ENCODE peak calls at places on chromosomes 3 and 15, in five cellular contexts. Y is colonic mucosa, Q is spleen, H is IMR-90, K is A549. E is an unnamed sample. For H3K4me1, the result is how much of the 10 kb centered on the place peaks cover.

GRCh38 chr3:174168538-174169254 is 690.4 kb upstream of the NAALADL2 start:
- DNase-seq in Y (no peak), Q (no peak), H (no peak), K (no peak), E (no peak)

GRCh38 chr3:64599651-64600050 is 88.1 kb downstream of the ADAMTS9 start:
- DNase-seq in Y (no peak), Q (no peak), H (no peak), K (no peak), E (no peak)

GRCh38 chr3:183449391-183449790 is 21.0 kb upstream of the MCF2L2 start:
- DNase-seq in Y (no peak), Q (no peak), H (peak), K (no peak), E (peak)

GRCh38 chr3:144129536-144130214 is 158.1 kb downstream of the DIPK2A start:
- DNase-seq in Y (no peak), Q (no peak), H (no peak), K (no peak), E (no peak)

GRCh38 chr3:45553469-45553974 is 41.0 kb upstream of the LIMD1 start:
- DNase-seq in Y (peak), Q (no peak), H (peak), K (no peak), E (peak)

GRCh38 chr3:48429416-48430358 is at the start of gene PLXNB1:
- DNase-seq in Y (peak), Q (peak), H (peak), K (peak), E (peak)

GRCh38 chr3:11534011-11534782 is 109.5 kb downstream of the VGLL4 start:
- DNase-seq in Y (no peak), Q (no peak), H (no peak), K (no peak), E (no peak)

GRCh38 chr3:18767756-18768303 is 342.7 kb upstream of the SATB1 start:
- DNase-seq in Y (no peak), Q (no peak), H (no peak), K (no peak), E (no peak)

GRCh38 chr3:98733055-98733777 is 29.9 kb upstream of the ST3GAL6 start:
- DNase-seq in Y (peak), Q (peak), H (no peak), K (no peak), E (peak)

GRCh38 chr3:146813496-146813895 is 208.3 kb upstream of the PLSCR5 start:
- DNase-seq in Y (no peak), Q (no peak), H (no peak), K (no peak), E (peak)

GRCh38 chr15:29671308-29671981 is 150.8 kb downstream of the TJP1 start:
- DNase-seq in Y (no peak), Q (no peak), H (peak), K (no peak), E (no peak)

GRCh38 chr15:89408512-89409183 is 74.0 kb upstream of the POLG start:
- DNase-seq in Y (no peak), Q (no peak), H (peak), K (no peak), E (peak)

GRCh38 chr3:74435631-74436030 is 178.8 kb downstream of the CNTN3 start:
- DNase-seq in Y (no peak), Q (no peak), H (no peak), K (no peak), E (no peak)

GRCh38 chr3:159938712-159939111 is 49.9 kb upstream of the IL12A start:
- DNase-seq in Y (no peak), Q (no peak), H (peak), K (no peak), E (no peak)

GRCh38 chr3:39521456-39521855 is 54.0 kb downstream of the MOBP start:
- DNase-seq in Y (no peak), Q (no peak), H (no peak), K (no peak), E (no peak)

GRCh38 chr15:84023636-84024035 is 211.9 kb upstream of the GOLGA6L4 start:
- DNase-seq in Y (peak), Q (no peak), H (peak), K (peak), E (peak)

GRCh38 chr15:47409601-47410000 is 307.7 kb upstream of the SEMA6D start:
- DNase-seq in Y (no peak), Q (no peak), H (peak), K (no peak), E (peak)

GRCh38 chr15:28921925-28922711 is 36.3 kb downstream of the APBA2 start:
- DNase-seq in Y (no peak), Q (peak), H (no peak), K (no peak), E (no peak)

GRCh38 chr15:43095708-43096347 is 10.0 kb downstream of the UBR1 start:
- DNase-seq in Y (no peak), Q (no peak), H (peak), K (no peak), E (peak)

GRCh38 chr3:43696881-43697280 is 6.1 kb downstream of the ABHD5 start:
- DNase-seq in Y (no peak), Q (no peak), H (no peak), K (no peak), E (no peak)

GRCh38 chr3:12629560-12629959 is 34.4 kb downstream of the RAF1 start:
- DNase-seq in Y (no peak), Q (no peak), H (peak), K (no peak), E (peak)

GRCh38 chr3:63467392-63467791 is 185.1 kb upstream of the SNTN start:
- DNase-seq in Y (no peak), Q (no peak), H (no peak), K (no peak), E (no peak)

GRCh38 chr3:192817053-192817452 is 89.7 kb upstream of the FGF12 start:
- DNase-seq in Y (no peak), Q (no peak), H (peak), K (no peak), E (no peak)

GRCh38 chr3:195558602-195559001 is 15.5 kb upstream of the PPP1R2 start:
- DNase-seq in Y (peak), Q (no peak), H (peak), K (peak), E (peak)

GRCh38 chr3:71069797-71070196 is 513.7 kb downstream of the FOXP1 start:
- DNase-seq in Y (peak), Q (peak), H (no peak), K (peak), E (peak)

GRCh38 chr3:154956815-154957214 is 123.3 kb upstream of the MME start:
- DNase-seq in Y (no peak), Q (no peak), H (no peak), K (no peak), E (no peak)

GRCh38 chr3:87333393-87333892 is 57.1 kb upstream of the POU1F1 start:
- DNase-seq in Y (peak), Q (no peak), H (peak), K (peak), E (peak)

GRCh38 chr3:185157347-185157746 is 4.5 kb upstream of the C3orf70 start:
- DNase-seq in Y (no peak), Q (no peak), H (no peak), K (no peak), E (no peak)

GRCh38 chr15:94056314-94056713 is 175.0 kb upstream of the MCTP2 start:
- DNase-seq in Y (no peak), Q (no peak), H (peak), K (no peak), E (peak)

GRCh38 chr3:128463354-128463753 is 3.3 kb downstream of the DNAJB8 start:
- DNase-seq in Y (no peak), Q (no peak), H (no peak), K (no peak), E (no peak)

GRCh38 chr3:128464188-128464587 is 2.5 kb downstream of the DNAJB8 start:
- DNase-seq in Y (no peak), Q (no peak), H (no peak), K (no peak), E (no peak)

GRCh38 chr3:128463771-128464170 is 2.9 kb downstream of the DNAJB8 start:
- DNase-seq in Y (no peak), Q (no peak), H (no peak), K (no peak), E (no peak)

GRCh38 chr3:128461731-128462130 is 5.0 kb downstream of the DNAJB8 start:
- DNase-seq in Y (no peak), Q (no peak), H (no peak), K (no peak), E (no peak)

GRCh38 chr3:128462341-128462910 is 4.3 kb downstream of the DNAJB8 start:
- DNase-seq in Y (no peak), Q (no peak), H (no peak), K (no peak), E (no peak)
- H3K4me1 ChIP-seq in Y (under half), Q (under half), H (under half), K (under half), E (under half)

DNA sequence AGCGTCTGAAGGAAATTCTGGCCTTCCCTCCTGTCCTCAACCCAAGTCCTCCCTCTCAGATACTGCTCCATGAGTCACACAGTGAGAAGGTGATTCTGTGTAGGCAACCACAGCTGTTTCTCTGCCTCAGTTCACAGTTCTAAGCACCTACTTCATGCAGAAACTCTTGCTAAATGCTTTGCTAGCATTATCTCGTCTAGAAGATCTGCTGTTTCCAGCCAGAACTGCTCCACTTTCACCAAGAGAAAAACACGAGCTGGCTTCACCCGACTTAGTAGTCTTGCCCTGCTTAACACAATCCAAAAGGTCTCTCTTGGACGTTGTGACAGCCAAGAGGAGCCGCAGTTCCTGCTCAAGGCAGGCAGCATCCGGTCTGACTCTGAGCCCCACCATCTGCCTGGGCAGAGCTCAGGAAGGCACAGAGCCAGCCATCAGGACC is 272.2 kb downstream of the UACA start:
- DNase-seq in Y (no peak), Q (peak), H (peak), K (no peak), E (peak)
- H3K4me1 ChIP-seq in Y (under half), Q (half or more), H (under half), K (half or more), E (half or more)

GRCh38 chr15:67080118-67080899 is 14.9 kb downstream of the SMAD3 start:
- DNase-seq in Y (no peak), Q (no peak), H (peak), K (no peak), E (peak)
- H3K4me1 ChIP-seq in Y (under half), Q (half or more), H (half or more), K (half or more), E (half or more)

DNA sequence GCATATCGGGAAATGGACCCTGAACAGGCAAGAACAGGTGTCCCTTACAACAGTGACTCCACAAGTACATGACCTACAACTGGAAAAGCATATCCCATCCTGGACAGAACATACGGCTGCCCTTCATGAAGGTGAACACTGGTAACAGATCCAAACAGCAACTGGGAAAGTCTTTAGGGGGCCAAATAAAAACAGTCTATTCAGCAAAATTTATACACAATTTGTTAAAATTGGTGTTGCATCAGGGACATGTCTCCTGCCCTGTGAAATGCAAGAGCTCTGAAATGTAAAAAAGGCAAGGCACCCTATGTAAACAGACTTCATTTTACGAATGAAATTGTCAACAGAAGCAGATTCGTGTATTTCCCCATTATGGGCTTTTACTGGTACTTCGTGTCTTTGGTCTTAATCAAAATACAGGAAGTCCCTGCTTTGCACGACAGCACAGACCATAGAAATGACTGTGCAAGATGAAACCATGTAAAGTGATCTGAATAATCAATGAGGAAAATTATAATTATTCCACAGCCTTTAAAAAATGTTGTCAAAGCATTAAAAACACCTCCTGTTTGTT is 127.3 kb upstream of the THBS1 start:
- DNase-seq in Y (no peak), Q (no peak), H (no peak), K (no peak), E (no peak)
- H3K4me1 ChIP-seq in Y (under half), Q (under half), H (under half), K (under half), E (under half)

GRCh38 chr3:179666030-179666429 is 13.2 kb downstream of the USP13 start:
- DNase-seq in Y (no peak), Q (no peak), H (no peak), K (no peak), E (no peak)
- H3K4me1 ChIP-seq in Y (under half), Q (under half), H (under half), K (under half), E (under half)

GRCh38 chr15:90512981-90513380 is 16.7 kb upstream of the CRTC3 start:
- DNase-seq in Y (no peak), Q (no peak), H (no peak), K (no peak), E (no peak)

GRCh38 chr15:90513448-90513847 is 16.3 kb upstream of the CRTC3 start:
- DNase-seq in Y (no peak), Q (no peak), H (no peak), K (no peak), E (no peak)

DNA sequence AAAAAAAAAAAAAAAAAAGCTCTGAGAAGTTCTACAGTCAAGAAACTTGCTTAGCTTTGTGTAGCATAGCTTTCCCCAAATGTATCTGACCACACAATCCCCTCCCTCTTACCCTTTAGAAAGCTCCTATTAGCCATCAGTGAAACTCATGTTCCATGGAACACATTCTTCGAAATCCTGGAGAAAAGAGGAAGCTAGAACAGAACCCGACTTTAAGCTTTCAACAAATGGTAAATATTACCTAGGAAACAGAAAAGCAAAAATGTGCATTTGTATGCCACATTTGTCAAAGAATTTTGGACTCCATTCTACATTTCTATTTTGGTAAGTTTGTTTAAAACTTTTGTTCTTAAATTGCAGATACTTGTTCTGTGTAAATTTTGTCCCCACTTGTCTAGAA is 17.4 kb upstream of the CRTC3 start:
- DNase-seq in Y (no peak), Q (no peak), H (no peak), K (no peak), E (no peak)
- H3K4me1 ChIP-seq in Y (under half), Q (under half), H (under half), K (under half), E (under half)

GRCh38 chr3:99881121-99881524 is 63.5 kb downstream of the CMSS1 start:
- DNase-seq in Y (no peak), Q (no peak), H (no peak), K (no peak), E (no peak)
- H3K4me1 ChIP-seq in Y (under half), Q (under half), H (under half), K (under half), E (under half)

GRCh38 chr15:52689562-52689961 is 10.4 kb upstream of the ATOSA start:
- DNase-seq in Y (no peak), Q (no peak), H (no peak), K (no peak), E (no peak)
- H3K4me1 ChIP-seq in Y (under half), Q (under half), H (under half), K (under half), E (under half)

GRCh38 chr3:57594144-57594543 is 3.0 kb downstream of the ARF4 start:
- DNase-seq in Y (no peak), Q (no peak), H (no peak), K (no peak), E (no peak)
- H3K4me1 ChIP-seq in Y (under half), Q (half or more), H (under half), K (under half), E (under half)